ENCODE peak calls at places on chromosomes 2 and 18, in eight cellular contexts. D is NT2/D1; Y is right atrium auricular region; Z is left ventricle myocardium inferior; F is CD8-positive, alpha-beta memory T cell; M is dorsolateral prefrontal cortex; H is adipocyte; A is fibroblast of mammary gland. S is an unnamed sample.

GRCh38 chr2:29113027-29113686 is 2.1 kb upstream of the CLIP4 start:
- DNase-seq in D (no peak), Y (no peak), Z (no peak), H (no peak), F (no peak), A (peak), M (no peak), S (peak)

GRCh38 chr2:441258-442023 is 153.6 kb upstream of the ALKAL2 start:
- DNase-seq in D (no peak), Y (no peak), H (no peak), Z (no peak), M (no peak), A (no peak), F (no peak), S (no peak)

GRCh38 chr2:72936669-72937355 is 19.5 kb downstream of the EMX1 start:
- DNase-seq in H (no peak), F (no peak), M (peak), D (no peak), Y (no peak), A (no peak), Z (no peak), S (no peak)

GRCh38 chr2:139529045-139529444 is 748.9 kb upstream of the NXPH2 start:
- DNase-seq in A (no peak), F (no peak), M (no peak), D (no peak), Y (no peak), H (no peak), Z (no peak), S (peak)

GRCh38 chr2:138223321-138223720 is 259.0 kb downstream of the HNMT start:
- DNase-seq in H (no peak), D (no peak), Y (no peak), M (no peak), F (no peak), Z (no peak), A (no peak), S (no peak)

GRCh38 chr18:63237911-63238710 is 81.5 kb downstream of the BCL2 start:
- DNase-seq in F (no peak), Z (no peak), A (peak), H (peak), D (peak), Y (no peak), M (no peak), S (peak)

GRCh38 chr2:149561309-149561926 is 26.2 kb downstream of the MMADHC start:
- DNase-seq in D (peak), F (peak), H (peak), A (peak), M (no peak), Y (no peak), Z (no peak), S (no peak)

GRCh38 chr18:59846814-59847490 is 52.8 kb upstream of the PMAIP1 start:
- DNase-seq in Y (no peak), H (peak), D (no peak), A (peak), F (no peak), M (no peak), Z (no peak), S (no peak)

GRCh38 chr2:229815342-229815741 is 101.0 kb upstream of the DNER start:
- DNase-seq in Y (no peak), H (no peak), D (no peak), F (no peak), Z (no peak), A (no peak), M (no peak), S (no peak)

GRCh38 chr18:45107425-45107824 is 426.7 kb downstream of the SETBP1 start:
- DNase-seq in H (peak), D (no peak), A (peak), F (no peak), Z (no peak), M (no peak), Y (no peak), S (no peak)

GRCh38 chr2:159518321-159519005 is 97.9 kb downstream of the BAZ2B start:
- DNase-seq in H (no peak), Z (no peak), Y (no peak), M (no peak), F (no peak), A (peak), D (no peak), S (no peak)

GRCh38 chr2:112021781-112022231 is 33.3 kb upstream of the TMEM87B start:
- DNase-seq in D (no peak), Y (no peak), Z (no peak), H (no peak), A (peak), M (no peak), F (no peak), S (peak)

GRCh38 chr2:237451582-237452469 is 35.2 kb upstream of the MLPH start:
- DNase-seq in A (peak), Z (no peak), Y (no peak), H (no peak), D (no peak), M (no peak), F (no peak), S (no peak)

GRCh38 chr2:19480664-19481063 is 122.2 kb upstream of the OSR1 start:
- DNase-seq in Y (no peak), F (no peak), H (no peak), Z (no peak), M (no peak), A (no peak), D (no peak), S (no peak)

GRCh38 chr2:181517685-181518301 is 60.6 kb downstream of the ITGA4 start:
- DNase-seq in Z (no peak), Y (no peak), F (no peak), D (no peak), A (peak), H (no peak), M (no peak), S (peak)

GRCh38 chr2:150266931-150267330 is 220.5 kb downstream of the RND3 start:
- DNase-seq in Z (no peak), D (no peak), H (no peak), M (no peak), F (no peak), A (no peak), Y (no peak), S (no peak)

GRCh38 chr18:9915291-9916066 is 1.7 kb downstream of the VAPA start:
- DNase-seq in D (no peak), Y (no peak), A (no peak), F (no peak), H (no peak), M (no peak), Z (no peak), S (no peak)
- H3K4me3 ChIP-seq in D (peak), Y (peak), A (peak), F (peak), H (peak), M (peak), Z (peak), S (peak)

GRCh38 chr2:37666772-37667171 is 4.7 kb downstream of the CDC42EP3 start:
- DNase-seq in D (no peak), H (peak), A (no peak), F (no peak), M (no peak), Z (no peak), Y (no peak), S (no peak)

GRCh38 chr2:37669500-37669899 is 1.9 kb downstream of the CDC42EP3 start:
- DNase-seq in Z (no peak), H (peak), M (no peak), F (no peak), D (no peak), A (no peak), Y (no peak), S (no peak)

GRCh38 chr2:37665622-37666362 is 5.7 kb downstream of the CDC42EP3 start:
- DNase-seq in H (peak), Y (no peak), A (no peak), M (no peak), Z (no peak), F (no peak), D (no peak), S (no peak)

GRCh38 chr2:37665038-37665437 is 6.4 kb downstream of the CDC42EP3 start:
- DNase-seq in H (no peak), M (no peak), D (no peak), A (no peak), Z (no peak), F (no peak), Y (no peak), S (no peak)

GRCh38 chr2:37667704-37668103 is 3.7 kb downstream of the CDC42EP3 start:
- DNase-seq in Z (no peak), F (no peak), H (peak), M (no peak), D (no peak), A (no peak), Y (no peak), S (no peak)
- H3K4me3 ChIP-seq in Z (peak), F (no peak), H (peak), M (peak), D (no peak), A (no peak), Y (peak), S (no peak)

GRCh38 chr2:196360650-196361049 is 189.3 kb upstream of the STK17B start:
- DNase-seq in D (no peak), M (no peak), Z (no peak), H (no peak), F (no peak), Y (no peak), A (no peak), S (no peak)

GRCh38 chr2:196353717-196354116 is 182.3 kb upstream of the STK17B start:
- DNase-seq in A (no peak), M (no peak), D (no peak), Y (no peak), F (no peak), H (no peak), Z (no peak), S (no peak)

GRCh38 chr2:196354186-196354585 is 182.8 kb upstream of the STK17B start:
- DNase-seq in Y (no peak), H (no peak), F (no peak), A (no peak), Z (no peak), D (no peak), M (no peak), S (no peak)

GRCh38 chr2:196356332-196356731 is 185.0 kb upstream of the STK17B start:
- DNase-seq in F (no peak), A (no peak), H (no peak), M (no peak), D (no peak), Y (no peak), Z (no peak), S (no peak)
- H3K4me3 ChIP-seq in F (no peak), A (no peak), H (no peak), M (no peak), D (no peak), Y (no peak), Z (peak), S (no peak)

DNA sequence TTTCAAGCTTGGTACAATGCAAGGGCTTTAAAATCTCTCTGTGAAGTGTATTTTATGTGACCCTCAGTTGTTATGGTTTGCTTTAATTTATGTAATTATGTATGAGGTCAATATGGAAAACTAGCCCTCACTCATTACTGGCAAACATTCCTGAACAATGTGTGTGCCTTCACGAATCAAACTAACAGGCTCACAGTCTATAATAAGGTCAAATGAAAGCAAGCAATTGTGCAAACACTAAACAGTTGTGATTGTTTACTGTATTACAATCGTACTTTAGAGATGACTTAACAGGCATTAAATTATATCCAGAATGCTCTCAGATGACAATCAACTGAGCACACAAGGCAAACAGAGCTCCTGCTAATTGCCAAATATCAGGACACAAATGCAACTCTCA is 29.6 kb downstream of the COL5A2 start:
- DNase-seq in Z (no peak), M (no peak), Y (no peak), H (peak), A (peak), F (no peak), D (no peak), S (peak)
- H3K4me3 ChIP-seq in Z (no peak), M (no peak), Y (no peak), H (peak), A (no peak), F (no peak), D (no peak), S (no peak)

DNA sequence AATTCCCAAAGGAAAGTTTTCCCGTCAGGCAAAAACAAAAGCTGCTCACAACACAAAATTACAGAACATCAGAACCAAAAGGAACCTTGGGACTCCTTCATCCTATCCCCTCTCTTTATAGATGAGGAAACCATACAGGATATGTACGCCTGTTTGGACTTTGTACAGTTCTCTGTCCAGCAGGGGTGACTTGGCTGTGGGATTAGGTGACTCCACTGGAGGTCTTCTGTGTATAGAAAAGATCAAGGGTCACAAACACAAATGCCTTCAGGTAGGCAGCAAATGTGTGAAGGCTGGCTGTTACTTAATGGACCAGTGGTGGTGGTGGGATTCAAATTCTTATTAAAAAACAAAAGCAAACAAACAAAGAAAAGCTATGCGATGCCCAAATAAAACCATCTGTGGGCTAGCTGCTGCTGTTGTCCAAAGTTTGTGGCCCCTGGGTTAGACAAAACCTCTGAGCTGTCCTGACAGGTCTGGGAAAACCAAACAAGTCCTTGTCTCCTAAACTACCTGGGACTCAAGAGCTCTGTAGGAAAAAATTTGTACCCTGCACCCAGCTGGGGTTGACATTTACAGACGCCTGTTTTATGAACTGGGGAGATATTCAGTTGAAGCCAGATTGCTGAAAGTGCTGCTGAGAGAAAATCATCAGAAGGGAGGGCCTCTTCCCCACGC is 1.3 kb upstream of the CEP68 start:
- DNase-seq in H (no peak), A (no peak), Z (no peak), D (no peak), F (no peak), Y (no peak), M (no peak), S (no peak)
- H3K4me3 ChIP-seq in H (peak), A (no peak), Z (peak), D (no peak), F (peak), Y (no peak), M (peak), S (no peak)

GRCh38 chr18:58438161-58438983 is 190.5 kb downstream of the ALPK2 start:
- DNase-seq in D (no peak), Y (no peak), A (peak), Z (no peak), M (no peak), H (peak), F (peak), S (peak)
- H3K4me3 ChIP-seq in D (no peak), Y (no peak), A (peak), Z (peak), M (peak), H (peak), F (peak), S (peak)

GRCh38 chr18:23614891-23615290 is 28.6 kb upstream of the NPC1 start:
- DNase-seq in M (no peak), H (no peak), Y (no peak), A (no peak), Z (no peak), F (no peak), D (no peak), S (no peak)

GRCh38 chr18:23617412-23618009 is 31.2 kb upstream of the NPC1 start:
- DNase-seq in Z (no peak), M (no peak), Y (no peak), A (no peak), H (no peak), D (no peak), F (no peak), S (no peak)

GRCh38 chr18:23616258-23616657 is 30.0 kb upstream of the NPC1 start:
- DNase-seq in A (no peak), M (no peak), Z (no peak), F (no peak), H (no peak), Y (no peak), D (no peak), S (no peak)

GRCh38 chr18:23619388-23619873 is 33.1 kb upstream of the NPC1 start:
- DNase-seq in Y (peak), H (peak), Z (peak), D (peak), M (no peak), A (peak), F (no peak), S (no peak)

GRCh38 chr18:23618862-23619387 is 32.6 kb upstream of the NPC1 start:
- DNase-seq in Z (no peak), M (no peak), A (peak), F (no peak), D (peak), H (no peak), Y (no peak), S (no peak)
- H3K4me3 ChIP-seq in Z (peak), M (peak), A (peak), F (no peak), D (peak), H (peak), Y (peak), S (peak)

GRCh38 chr2:42117923-42118758 is 51.0 kb upstream of the EML4 start:
- DNase-seq in M (no peak), D (no peak), A (peak), Z (no peak), H (peak), F (no peak), Y (no peak), S (no peak)
- H3K4me3 ChIP-seq in M (no peak), D (no peak), A (no peak), Z (no peak), H (no peak), F (no peak), Y (no peak), S (no peak)

GRCh38 chr2:233011268-233012190 is 1.5 kb downstream of the NGEF start:
- DNase-seq in M (peak), A (no peak), Z (no peak), Y (no peak), D (no peak), H (no peak), F (no peak), S (no peak)
- H3K4me3 ChIP-seq in M (no peak), A (no peak), Z (no peak), Y (no peak), D (no peak), H (no peak), F (no peak), S (no peak)

S was measured in retinal pigment epithelial cell.